ENCODE peak calls at places on chromosome 10, in five cellular contexts. Q is IMR-90, T is H9, F is neuronal stem cell, K is H1. U is an unnamed sample.

GRCh38 chr10:7560519-7560918 is 106.2 kb downstream of the ITIH5 start:
- DNase-seq in T (no peak), Q (no peak), F (no peak), K (no peak), U (no peak)

GRCh38 chr10:128804411-128804810 is 662.6 kb upstream of the MGMT start:
- DNase-seq in K (no peak), T (no peak), Q (no peak), F (no peak), U (no peak)

GRCh38 chr10:130553846-130554245 is 417.7 kb downstream of the GLRX3 start:
- DNase-seq in K (no peak), T (peak), Q (no peak), F (no peak), U (no peak)

GRCh38 chr10:129552119-129552518 is 85.1 kb downstream of the MGMT start:
- DNase-seq in Q (no peak), F (no peak), K (no peak), T (no peak), U (no peak)

GRCh38 chr10:77872151-77872946 is 54.2 kb downstream of the DLG5 start:
- DNase-seq in K (no peak), T (no peak), F (no peak), Q (peak), U (no peak)

GRCh38 chr10:26839966-26840627 is 20.7 kb downstream of the ABI1 start:
- DNase-seq in T (no peak), K (no peak), F (no peak), Q (peak), U (no peak)

GRCh38 chr10:81843042-81843441 is 32.0 kb upstream of the NRG3 start:
- DNase-seq in K (no peak), T (no peak), F (no peak), Q (no peak), U (no peak)

GRCh38 chr10:99964791-99965190 is 45.0 kb downstream of the DNMBP start:
- DNase-seq in Q (peak), T (no peak), F (no peak), K (no peak), U (no peak)

GRCh38 chr10:113788604-113789083 is 37.2 kb downstream of the PLEKHS1 start:
- DNase-seq in Q (peak), K (no peak), T (no peak), F (no peak), U (peak)

GRCh38 chr10:57096044-57096443 is 735.0 kb upstream of the ZWINT start:
- DNase-seq in Q (no peak), T (no peak), K (no peak), F (no peak), U (no peak)

GRCh38 chr10:71419002-71419540 is 22.4 kb downstream of the CDH23 start:
- DNase-seq in Q (no peak), T (no peak), F (no peak), K (no peak), U (no peak)

GRCh38 chr10:47315426-47315825 is 6.8 kb upstream of the GDF2 start:
- DNase-seq in T (no peak), K (no peak), F (no peak), Q (no peak), U (no peak)

GRCh38 chr10:62527019-62527827 is 153.1 kb downstream of the ZNF365 start:
- DNase-seq in F (no peak), T (no peak), K (no peak), Q (no peak), U (no peak)

GRCh38 chr10:68138526-68138925 is 29.2 kb downstream of the MYPN start:
- DNase-seq in K (no peak), Q (no peak), F (no peak), T (no peak), U (no peak)

GRCh38 chr10:60967260-60967659 is 23.3 kb upstream of the RHOBTB1 start:
- DNase-seq in Q (no peak), K (no peak), T (no peak), F (no peak), U (no peak)

GRCh38 chr10:99654791-99655190 is 4.5 kb upstream of the ENTPD7 start:
- DNase-seq in T (no peak), K (no peak), F (no peak), Q (no peak), U (peak)

GRCh38 chr10:129897851-129898463 is 66.1 kb downstream of the EBF3 start:
- DNase-seq in K (no peak), T (no peak), Q (no peak), F (no peak), U (no peak)

GRCh38 chr10:83012866-83013265 is 1126.4 kb upstream of the GHITM start:
- DNase-seq in K (no peak), T (no peak), F (no peak), Q (no peak), U (peak)

GRCh38 chr10:43078986-43079273 is 2.1 kb downstream of the RET start:
- DNase-seq in T (peak), Q (no peak), K (peak), F (peak), U (peak)

GRCh38 chr10:78579995-78580394 is 488.8 kb upstream of the ZMIZ1 start:
- DNase-seq in K (no peak), T (no peak), Q (no peak), F (peak), U (no peak)

GRCh38 chr10:13276749-13277394 is 23.0 kb downstream of the PHYH start:
- DNase-seq in F (no peak), Q (peak), K (no peak), T (no peak), U (peak)

GRCh38 chr10:124293641-124294449 is 124.9 kb downstream of the OAT start:
- DNase-seq in Q (no peak), K (no peak), F (no peak), T (peak), U (no peak)

GRCh38 chr10:100507357-100507732 is 12.3 kb downstream of the SEC31B start:
- DNase-seq in T (no peak), F (no peak), K (no peak), Q (no peak), U (no peak)

GRCh38 chr10:103396067-103396788 is at the start of the genes ATP5MK and PDCD11:
- DNase-seq in F (peak), T (peak), Q (peak), K (peak), U (peak)

GRCh38 chr10:128069351-128070051 is 56.7 kb downstream of the MKI67 start:
- DNase-seq in F (peak), Q (peak), K (peak), T (peak), U (peak)

GRCh38 chr10:91317541-91317940 is 92.6 kb upstream of the HECTD2 start:
- DNase-seq in K (no peak), Q (no peak), F (no peak), T (no peak), U (no peak)

GRCh38 chr10:34862892-34863291 is 47.8 kb upstream of the PARD3 start:
- DNase-seq in Q (no peak), F (no peak), K (no peak), T (no peak), U (no peak)

GRCh38 chr10:13831711-13832110 is 244.9 kb downstream of the PRPF18 start:
- DNase-seq in K (no peak), T (no peak), Q (no peak), F (no peak), U (no peak)

GRCh38 chr10:3668276-3668960 is 116.6 kb downstream of the KLF6 start:
- DNase-seq in T (peak), K (peak), Q (peak), F (no peak), U (peak)

GRCh38 chr10:3662775-3663174 is 122.2 kb downstream of the KLF6 start:
- DNase-seq in Q (no peak), T (no peak), F (no peak), K (no peak), U (no peak)

GRCh38 chr10:3665316-3665908 is 119.6 kb downstream of the KLF6 start:
- DNase-seq in F (no peak), T (no peak), Q (no peak), K (no peak), U (no peak)

GRCh38 chr10:3668961-3669330 is 116.1 kb downstream of the KLF6 start:
- DNase-seq in Q (no peak), T (no peak), F (no peak), K (no peak), U (no peak)

DNA sequence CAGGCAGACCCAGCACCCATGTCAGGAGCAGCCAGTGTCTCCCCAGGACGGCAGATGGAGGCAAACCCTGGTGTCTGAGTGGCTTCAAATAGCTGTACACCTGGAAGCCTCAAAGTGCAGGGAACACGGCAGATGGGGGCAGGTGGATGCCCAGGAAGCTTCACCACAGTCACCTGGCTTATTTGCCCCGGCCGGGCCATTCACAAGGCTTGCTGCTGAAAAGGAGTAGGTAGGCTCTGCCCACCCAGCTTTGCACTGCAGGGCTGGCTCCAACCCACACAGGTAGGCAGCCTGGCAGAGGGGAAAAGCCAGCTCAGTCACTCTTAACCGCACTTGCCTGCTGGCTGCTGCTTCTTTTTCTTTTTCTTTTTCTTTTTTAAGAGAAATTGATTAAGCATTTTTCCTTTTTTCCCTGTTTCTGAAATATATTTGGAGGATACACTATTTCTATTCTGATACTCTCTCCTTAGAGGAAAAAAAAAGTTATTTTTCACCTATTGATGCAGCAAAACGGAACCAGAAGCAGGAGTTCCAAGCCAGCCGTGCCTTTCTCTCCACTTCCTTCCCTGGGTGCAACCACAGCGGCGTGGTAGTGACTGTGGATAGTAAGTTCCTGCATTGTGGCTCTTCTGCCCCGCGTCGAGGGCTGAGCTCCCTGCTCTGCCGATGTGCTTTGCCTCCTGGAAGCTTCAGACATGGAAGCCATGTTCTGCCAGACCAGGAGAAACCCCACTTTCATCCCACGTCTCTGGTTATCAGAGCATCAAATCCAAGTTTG is 118.3 kb downstream of the KLF6 start:
- DNase-seq in T (no peak), F (no peak), K (no peak), Q (no peak), U (no peak)
- H4K8ac ChIP-seq in T (no peak), F (no peak), K (no peak), Q (no peak), U (no peak)

GRCh38 chr10:131891196-131891928 is 9.4 kb upstream of the PPP2R2D start:
- DNase-seq in K (peak), T (peak), F (peak), Q (peak), U (no peak)
- H3K4me2 ChIP-seq in K (peak), T (no peak), F (peak), Q (no peak), U (no peak)

DNA sequence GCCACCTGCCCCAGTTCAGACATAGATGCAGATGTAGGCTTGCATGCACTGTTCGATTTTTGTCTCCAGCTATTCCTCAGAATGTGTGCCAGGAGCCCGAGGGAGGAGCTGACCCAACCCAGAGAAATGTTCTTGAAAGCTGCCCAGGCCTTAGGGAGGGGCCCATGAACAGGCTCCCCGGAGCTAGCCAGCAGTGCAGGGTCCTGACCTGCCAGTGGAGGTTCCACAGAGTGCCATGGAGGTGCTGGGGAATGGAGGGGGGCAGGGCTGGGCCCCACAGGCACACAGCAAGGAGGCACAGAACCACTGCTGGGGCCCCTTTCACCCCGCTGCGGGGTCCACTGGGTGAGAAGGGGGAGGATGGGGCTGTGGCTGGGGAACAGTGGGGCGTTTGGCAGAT is 29.6 kb upstream of the SFRP5 start:
- DNase-seq in K (no peak), Q (no peak), F (no peak), T (no peak), U (no peak)
- H4K8ac ChIP-seq in K (no peak), Q (no peak), F (no peak), T (no peak), U (no peak)

GRCh38 chr10:48763403-48763802 is 78.7 kb downstream of the WDFY4 start:
- DNase-seq in Q (no peak), K (no peak), F (no peak), T (no peak), U (no peak)
- H3K4me2 ChIP-seq in Q (no peak), K (no peak), F (no peak), T (no peak), U (no peak)